ENCODE peak calls at places on chromosome 2, in four cellular contexts. T is kidney epithelial cell, L is fibroblast of mammary gland, V is bronchial epithelial cell. C is an unnamed sample.

GRCh38 chr2:233764761-233765160 is 4.7 kb downstream of the UGT1A1 start:
- DNase-seq in T (no peak), L (peak), V (no peak), C (no peak)

GRCh38 chr2:198004173-198004572 is 199.8 kb downstream of the PLCL1 start:
- DNase-seq in T (no peak), L (peak), V (peak), C (no peak)

GRCh38 chr2:226405465-226405864 is 394.2 kb downstream of the IRS1 start:
- DNase-seq in T (no peak), L (no peak), V (peak), C (no peak)

GRCh38 chr2:45851576-45852304 is 200.3 kb downstream of the PRKCE start:
- DNase-seq in T (peak), L (peak), V (peak), C (no peak)

GRCh38 chr2:128299628-128300027 is 19.0 kb downstream of the HS6ST1 start:
- DNase-seq in T (no peak), L (no peak), V (no peak), C (no peak)

GRCh38 chr2:105262662-105263091 is 21.1 kb downstream of the GPR45 start:
- DNase-seq in T (no peak), L (no peak), V (peak), C (no peak)

GRCh38 chr2:15749460-15750432 is 158.1 kb downstream of the DDX1 start:
- DNase-seq in T (no peak), L (no peak), V (no peak), C (no peak)

GRCh38 chr2:23947350-23947749 is 7.1 kb downstream of the UBXN2A start:
- DNase-seq in T (no peak), L (no peak), V (no peak), C (no peak)

GRCh38 chr2:113791697-113792590 is 35.5 kb upstream of the SLC35F5 start:
- DNase-seq in T (peak), L (no peak), V (peak), C (peak)

GRCh38 chr2:223197046-223197445 is 145.1 kb downstream of the KCNE4 start:
- DNase-seq in T (no peak), L (no peak), V (no peak), C (no peak)

GRCh38 chr2:236572482-236572881 is 2.9 kb downstream of the ACKR3 start:
- DNase-seq in T (no peak), L (no peak), V (no peak), C (no peak)

GRCh38 chr2:2664989-2665833 is 334.1 kb upstream of the MYT1L start:
- DNase-seq in T (peak), L (peak), V (peak), C (no peak)

GRCh38 chr2:183093857-183094657 is 15.5 kb downstream of the DUSP19 start:
- DNase-seq in T (no peak), L (peak), V (peak), C (peak)

GRCh38 chr2:207840101-207840500 is 70.4 kb upstream of the FZD5 start:
- DNase-seq in T (no peak), L (no peak), V (no peak), C (no peak)

GRCh38 chr2:168851674-168852320 is 38.4 kb downstream of the SPC25 start:
- DNase-seq in T (no peak), L (peak), V (peak), C (peak)

GRCh38 chr2:165837122-165837521 is 43.1 kb upstream of the GALNT3 start:
- DNase-seq in T (no peak), L (peak), V (peak), C (no peak)

GRCh38 chr2:53058526-53058925 is 709.1 kb upstream of the CHAC2 start:
- DNase-seq in T (peak), L (peak), V (peak), C (no peak)

GRCh38 chr2:2568411-2568810 is 237.3 kb upstream of the MYT1L start:
- DNase-seq in T (no peak), L (no peak), V (no peak), C (no peak)

GRCh38 chr2:236254021-236254420 is 10.2 kb downstream of the ASB18 start:
- DNase-seq in T (no peak), L (no peak), V (no peak), C (no peak)

GRCh38 chr2:19762142-19762541 is 139.6 kb downstream of the TTC32 start:
- DNase-seq in T (no peak), L (peak), V (no peak), C (no peak)

GRCh38 chr2:98165516-98166071 is 78.6 kb downstream of the VWA3B start:
- DNase-seq in T (no peak), L (no peak), V (no peak), C (no peak)

GRCh38 chr2:39508243-39508642 is 71.2 kb upstream of the MAP4K3 start:
- DNase-seq in T (peak), L (peak), V (no peak), C (no peak)

GRCh38 chr2:46003912-46004473 is 293.2 kb upstream of the EPAS1 start:
- DNase-seq in T (no peak), L (no peak), V (peak), C (no peak)

GRCh38 chr2:118738524-118739308 is 108.7 kb downstream of the EN1 start:
- DNase-seq in T (peak), L (peak), V (peak), C (peak)

GRCh38 chr2:27636766-27637165 is 7.9 kb downstream of the GPN1 start:
- DNase-seq in T (no peak), L (peak), V (peak), C (no peak)

GRCh38 chr2:96146151-96146880 is 1.1 kb upstream of the DUSP2 start:
- DNase-seq in T (no peak), L (no peak), V (peak), C (peak)

GRCh38 chr2:118643286-118643685 is 204.2 kb downstream of the EN1 start:
- DNase-seq in T (no peak), L (peak), V (no peak), C (no peak)

GRCh38 chr2:55999790-56000189 is 76.2 kb upstream of the EFEMP1 start:
- DNase-seq in T (no peak), L (no peak), V (no peak), C (no peak)

GRCh38 chr2:167181134-167181533 is 292.9 kb downstream of the XIRP2 start:
- DNase-seq in T (no peak), L (peak), V (peak), C (no peak)

GRCh38 chr2:35822716-35823115 is 532.9 kb upstream of the CRIM1 start:
- DNase-seq in T (no peak), L (no peak), V (no peak), C (no peak)

GRCh38 chr2:43233218-43234212 is 7.1 kb upstream of the ZFP36L2 start:
- DNase-seq in T (no peak), L (no peak), V (no peak), C (no peak)

GRCh38 chr2:127143851-127144782 is 37.2 kb upstream of the BIN1 start:
- DNase-seq in T (no peak), L (peak), V (peak), C (peak)

C was measured in small intestine.